ENCODE peak calls at places on chromosomes 7 and 10, in four cellular contexts. W, F, J and Q are unnamed samples.

GRCh38 chr7:156027821-156028220 is 215.6 kb upstream of the SHH start:
- DNase-seq in F (no peak), W (no peak), J (no peak), Q (no peak)

GRCh38 chr10:80855348-80855971 is 317.8 kb downstream of the SH2D4B start:
- DNase-seq in F (no peak), J (no peak), W (no peak), Q (no peak)

GRCh38 chr7:157000741-157001653 is 9.5 kb downstream of the MNX1 start:
- DNase-seq in F (no peak), W (peak; percentile 16), J (no peak), Q (no peak)

GRCh38 chr7:92874567-92874966 is 38.2 kb upstream of the CDK6 start:
- DNase-seq in W (no peak), J (no peak), F (peak; percentile 53), Q (peak; percentile 13)

GRCh38 chr7:34184466-34184865 is 279.1 kb downstream of the BMPER start:
- DNase-seq in J (no peak), W (no peak), F (no peak), Q (no peak)

GRCh38 chr7:15236958-15237357 is 324.9 kb downstream of the AGMO start:
- DNase-seq in F (no peak), W (no peak), J (no peak), Q (no peak)

GRCh38 chr7:12942599-12942998 is 255.2 kb downstream of the ARL4A start:
- DNase-seq in J (no peak), F (peak; percentile 52), W (no peak), Q (no peak)

GRCh38 chr7:1712907-1713501 is 42.9 kb downstream of the ELFN1 start:
- DNase-seq in J (no peak), W (no peak), F (no peak), Q (no peak)

GRCh38 chr7:6221340-6222319 is 50.8 kb downstream of the CYTH3 start:
- DNase-seq in F (no peak), J (no peak), W (no peak), Q (no peak)

GRCh38 chr7:95169678-95170077 is 154.7 kb downstream of the PON1 start:
- DNase-seq in F (no peak), J (no peak), W (no peak), Q (peak; percentile 33)

GRCh38 chr7:157839226-157839625 is 502.4 kb downstream of the DNAJB6 start:
- DNase-seq in J (no peak), W (no peak), F (no peak), Q (no peak)

GRCh38 chr10:12705943-12706342 is 295.6 kb downstream of the CCDC3 start:
- DNase-seq in J (no peak), W (no peak), F (no peak), Q (no peak)

GRCh38 chr7:86629-87028 is 105.7 kb upstream of the FAM20C start:
- DNase-seq in W (no peak), F (no peak), J (no peak), Q (no peak)

GRCh38 chr7:53306846-53307245 is 271.4 kb downstream of the POM121L12 start:
- DNase-seq in J (no peak), W (no peak), F (no peak), Q (no peak)

GRCh38 chr7:36404639-36405408 is 15.2 kb downstream of the ANLN start:
- DNase-seq in F (no peak), J (no peak), W (no peak), Q (no peak)

GRCh38 chr7:159098795-159099194 is 45.9 kb downstream of the VIPR2 start:
- DNase-seq in W (no peak), J (no peak), F (no peak), Q (no peak)

GRCh38 chr7:22359156-22359697 is 2.3 kb upstream of the RAPGEF5 start:
- DNase-seq in F (no peak), J (no peak), W (no peak), Q (no peak)

GRCh38 chr7:14825909-14826308 is 76.6 kb downstream of the DGKB start:
- DNase-seq in F (no peak), W (no peak), J (no peak), Q (no peak)

DNA sequence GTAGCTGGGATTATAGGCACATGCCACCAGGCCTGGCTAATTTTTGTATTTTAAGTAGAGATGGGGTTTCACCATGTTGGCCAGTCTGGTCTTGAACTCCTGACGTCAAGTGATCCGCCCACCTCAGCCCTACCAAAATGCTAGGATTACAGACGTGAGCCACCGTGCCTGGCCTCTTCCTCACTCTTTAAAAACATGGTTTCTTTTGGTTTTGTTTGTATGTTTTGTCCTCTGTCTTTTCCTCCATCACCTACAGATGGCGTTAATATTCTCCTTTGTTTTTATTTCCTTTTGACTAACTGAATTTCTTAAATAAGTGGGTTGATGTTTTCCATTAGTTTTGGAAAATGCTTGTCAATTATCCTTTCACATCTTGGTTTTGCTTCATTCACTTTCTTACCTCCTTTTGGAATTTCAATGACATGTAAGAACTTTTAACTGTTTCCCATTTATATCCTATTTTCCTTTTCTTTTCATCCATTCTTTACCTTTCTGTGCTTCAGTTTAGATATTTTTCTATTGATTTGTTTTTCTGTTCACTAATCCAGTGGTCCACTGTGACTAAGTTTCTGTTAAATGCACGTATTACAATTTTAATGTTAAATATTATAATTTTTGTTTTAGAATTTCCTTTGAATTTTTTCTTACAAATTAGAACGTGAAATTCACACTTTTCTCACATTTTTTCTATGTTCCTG is 104.1 kb downstream of the ZNF467 start:
- DNase-seq in F (peak; percentile 13), W (no peak), J (no peak), Q (peak; percentile 68)
- TF ChIP-seq CTCF in F (peak; percentile 39), W (peak; percentile 30), J (no peak), Q (peak; percentile 62)

GRCh38 chr7:23373151-23374004 is 74.2 kb downstream of the MALSU1 start:
- DNase-seq in F (peak; percentile 57), J (no peak), W (no peak), Q (peak; percentile 65)

GRCh38 chr7:23372671-23373070 is 73.5 kb downstream of the MALSU1 start:
- DNase-seq in J (no peak), W (no peak), F (no peak), Q (peak; percentile 82)

GRCh38 chr7:23369695-23370404 is 70.7 kb downstream of the MALSU1 start:
- DNase-seq in F (no peak), J (no peak), W (no peak), Q (no peak)

DNA sequence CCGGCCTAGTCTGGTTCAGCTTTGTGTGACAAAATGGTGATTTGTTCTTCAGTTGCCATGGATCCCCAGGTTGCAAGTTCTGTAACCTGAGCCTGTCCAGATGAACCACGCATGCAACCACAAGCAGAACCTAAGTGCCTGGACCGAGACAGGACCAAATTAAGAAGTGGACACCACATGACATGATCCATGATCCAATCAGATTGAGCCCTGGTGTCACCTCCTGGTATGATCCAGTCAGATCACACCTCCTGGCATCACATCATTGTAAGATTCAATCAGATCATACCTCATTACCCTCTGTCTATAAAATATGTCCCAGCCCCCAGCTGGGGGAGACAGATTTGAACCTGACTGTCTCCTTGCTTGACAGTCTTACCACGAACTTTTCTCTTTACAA is 70.0 kb downstream of the MALSU1 start:
- DNase-seq in F (no peak), J (no peak), W (no peak), Q (no peak)
- H3K4me3 ChIP-seq in F (no peak overlapping the region), J (peak overlapping the region; percentile 21), W (no peak overlapping the region), Q (no peak overlapping the region)

DNA sequence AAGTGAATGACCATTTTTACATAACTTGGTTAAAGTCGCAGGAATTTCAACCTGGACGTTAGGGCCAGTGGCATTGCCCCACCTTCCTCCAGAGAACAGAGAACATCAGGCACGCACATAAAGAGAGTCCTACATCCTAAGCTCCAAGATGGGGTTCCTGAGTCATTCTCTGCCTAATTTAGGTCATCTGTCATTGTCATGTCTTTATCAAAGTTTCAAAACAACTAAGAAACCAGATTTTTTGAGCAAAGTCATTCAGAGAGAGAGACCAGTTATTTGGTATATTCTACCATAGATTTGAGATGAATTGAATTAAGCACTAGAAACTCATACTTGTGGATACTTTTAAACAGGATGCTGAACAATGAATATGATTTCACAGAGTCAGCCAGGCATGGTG is 241.6 kb downstream of the CALN1 start:
- DNase-seq in W (no peak), J (no peak), F (no peak), Q (no peak)
- TF ChIP-seq CTCF in W (no peak), J (no peak), F (no peak), Q (no peak)

GRCh38 chr10:78913219-78914059 is 155.3 kb upstream of the ZMIZ1 start:
- DNase-seq in F (no peak), W (peak; percentile 97), J (no peak), Q (no peak)

GRCh38 chr10:78910476-78910875 is 158.3 kb upstream of the ZMIZ1 start:
- DNase-seq in W (peak; percentile 4), F (no peak), J (no peak), Q (no peak)

GRCh38 chr10:78912361-78913218 is 156.2 kb upstream of the ZMIZ1 start:
- DNase-seq in J (no peak), W (peak; percentile 45), F (no peak), Q (no peak)

GRCh38 chr10:78910886-78911285 is 157.9 kb upstream of the ZMIZ1 start:
- DNase-seq in F (no peak), J (no peak), W (peak; percentile 41), Q (no peak)

DNA sequence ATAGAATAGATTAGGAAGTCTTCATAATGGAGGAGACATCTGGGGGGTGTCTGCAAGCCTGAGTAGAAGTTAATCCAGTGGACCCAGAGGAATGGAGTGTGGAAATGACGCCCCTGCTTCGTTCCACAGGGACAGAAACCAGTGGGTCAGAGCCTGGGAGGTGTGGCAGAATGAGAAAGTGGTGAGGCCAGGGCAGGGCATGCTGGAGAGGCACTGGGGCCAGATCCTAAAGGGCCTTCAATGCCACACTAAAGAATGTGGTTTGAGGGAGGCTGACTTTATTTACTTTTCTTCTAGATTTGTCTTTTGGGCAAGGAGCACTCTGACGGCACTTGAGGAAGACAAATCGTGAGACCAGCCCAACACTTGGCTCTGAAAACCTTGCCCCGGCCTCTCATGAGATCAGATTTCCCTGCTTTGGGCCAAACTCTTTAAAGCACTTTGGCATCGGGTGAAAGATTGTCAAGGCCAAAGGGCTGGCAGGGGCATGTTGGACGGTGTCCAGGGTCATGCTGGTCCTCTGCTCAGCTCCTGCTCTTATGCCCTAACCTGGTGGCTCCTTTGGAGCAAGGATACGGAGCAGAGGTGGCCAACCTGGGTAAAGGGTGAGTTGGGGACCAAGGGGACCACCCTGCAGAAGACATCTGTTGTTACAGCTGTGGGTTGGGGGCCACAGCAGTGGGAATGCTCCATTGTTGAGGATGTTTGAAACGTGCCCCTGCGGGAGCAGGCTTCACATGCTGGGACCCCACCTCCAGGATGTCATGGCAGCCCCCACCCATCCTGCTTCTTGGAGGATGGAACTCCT is 157.0 kb upstream of the ZMIZ1 start:
- DNase-seq in J (peak; percentile 75), F (no peak), W (peak; percentile 39), Q (no peak)
- H3K4me3 ChIP-seq in J (no peak overlapping the region), F (no peak overlapping the region), W (no peak overlapping the region), Q (no peak overlapping the region)

GRCh38 chr10:102132563-102133372 is at the start of gene PPRC1:
- DNase-seq in F (peak; percentile 99), J (peak; percentile 99), W (peak; percentile 99), Q (peak; percentile 99)
- TF ChIP-seq CTCF in F (peak; percentile 88), J (peak; percentile 87), W (peak; percentile 88), Q (peak; percentile 84)